ENCODE peak calls at places on chromosomes 6 and 20, in six cellular contexts. O is AG08396; W is activated CD4-positive, alpha-beta T cell treated with anti-CD3 and anti-CD28 coated beads, Interleukin-2, amount 50 U/mL, for 24 hours; U is endodermal cell; D is SIG-M5; G is SW 1271. E is an unnamed sample.

GRCh38 chr20:35503841-35504460 is 25.5 kb downstream of the C20orf173 start:
- DNase-seq in D (no peak), U (no peak), O (no peak), G (no peak), W (no peak), E (no peak)

GRCh38 chr6:125584468-125584939 is 164.9 kb upstream of the HEY2 start:
- DNase-seq in G (no peak), O (no peak), U (peak; percentile 93), D (no peak), W (no peak), E (peak; percentile 51)

GRCh38 chr20:6044102-6044501 is 9.8 kb downstream of the LRRN4 start:
- DNase-seq in O (no peak), G (no peak), W (no peak), D (no peak), U (peak; percentile 83), E (no peak)

GRCh38 chr6:149210376-149210775 is 107.1 kb upstream of the TAB2 start:
- DNase-seq in D (no peak), U (no peak), G (no peak), O (peak; percentile 35), W (no peak), E (peak; percentile 75)

GRCh38 chr6:100446922-100447899 is 17.5 kb downstream of the SIM1 start:
- DNase-seq in W (no peak), U (peak; percentile 64), D (no peak), O (no peak), G (no peak), E (no peak)

GRCh38 chr20:23093613-23094012 is 7.5 kb upstream of the CD93 start:
- DNase-seq in G (no peak), O (no peak), W (no peak), D (no peak), U (no peak), E (no peak)

GRCh38 chr20:11352041-11352440 is 565.7 kb upstream of the BTBD3 start:
- DNase-seq in O (no peak), G (no peak), W (no peak), D (no peak), U (no peak), E (peak; percentile 13)

GRCh38 chr6:53347921-53348435 is 772 bp downstream of the ELOVL5 start:
- DNase-seq in W (no peak), U (peak; percentile 90), D (no peak), O (peak; percentile 74), G (peak; percentile 36), E (peak; percentile 81)

GRCh38 chr6:32148722-32149576 is 2.8 kb downstream of the PRRT1 start:
- DNase-seq in U (peak; percentile 94), O (no peak), G (no peak), W (peak; percentile 58), D (no peak), E (no peak)

GRCh38 chr6:156804402-156804801 is 27.2 kb downstream of the ARID1B start:
- DNase-seq in O (no peak), G (no peak), D (no peak), W (peak; percentile 20), U (no peak), E (no peak)

GRCh38 chr20:10020937-10021336 is 13.8 kb upstream of the ANKEF1 start:
- DNase-seq in O (no peak), D (no peak), U (no peak), W (no peak), G (no peak), E (no peak)

GRCh38 chr6:12404651-12405050 is 114.5 kb downstream of the EDN1 start:
- DNase-seq in O (no peak), D (no peak), W (no peak), U (no peak), G (no peak), E (no peak)

GRCh38 chr6:158142789-158143188 is 25.3 kb downstream of the SERAC1 start:
- DNase-seq in D (no peak), G (no peak), W (no peak), O (peak; percentile 42), U (no peak), E (no peak)

GRCh38 chr20:25324412-25324811 is 66.2 kb downstream of the ABHD12 start:
- DNase-seq in O (no peak), G (no peak), W (no peak), U (peak; percentile 38), D (peak; percentile 29), E (no peak)

GRCh38 chr20:62710886-62711702 is 2.5 kb downstream of the NTSR1 start:
- DNase-seq in W (no peak), D (peak; percentile 28), G (peak; percentile 9), U (no peak), O (peak; percentile 48), E (no peak)

GRCh38 chr20:45908086-45908485 is 3.9 kb downstream of the PLTP start:
- DNase-seq in W (no peak), O (no peak), G (no peak), U (no peak), D (no peak), E (no peak)

GRCh38 chr6:148520109-148520841 is 177.6 kb downstream of the SASH1 start:
- DNase-seq in O (no peak), U (no peak), W (no peak), G (no peak), D (no peak), E (no peak)

GRCh38 chr20:11902264-11902663 is 15.4 kb upstream of the BTBD3 start:
- DNase-seq in U (no peak), D (no peak), W (no peak), O (no peak), G (peak; percentile 25), E (no peak)

GRCh38 chr20:46965477-46965876 is 70.8 kb downstream of the EYA2 start:
- DNase-seq in G (no peak), W (no peak), U (no peak), O (no peak), D (no peak), E (no peak)

GRCh38 chr6:40587240-40588069 is at the start of gene LRFN2:
- DNase-seq in U (peak; percentile 95), D (no peak), O (peak; percentile 89), W (peak; percentile 50), G (peak; percentile 61), E (peak; percentile 74)

GRCh38 chr6:43936476-43936875 is 166.5 kb downstream of the VEGFA start:
- DNase-seq in G (no peak), U (peak; percentile 67), W (no peak), O (no peak), D (no peak), E (no peak)

GRCh38 chr20:40008177-40008576 is 680.9 kb downstream of the MAFB start:
- DNase-seq in G (no peak), W (no peak), U (no peak), O (no peak), D (no peak), E (no peak)

GRCh38 chr20:63580796-63581461 is 6.9 kb upstream of the HELZ2 start:
- DNase-seq in U (peak; percentile 67), D (no peak), G (peak; percentile 21), O (no peak), W (peak; percentile 59), E (no peak)

GRCh38 chr6:119303164-119303887 is 46.2 kb downstream of the MAN1A1 start:
- DNase-seq in O (no peak), G (no peak), W (no peak), D (no peak), U (no peak), E (no peak)

GRCh38 chr20:33252460-33252859 is 16.7 kb downstream of the BPIFA1 start:
- DNase-seq in O (no peak), U (no peak), W (no peak), G (no peak), D (no peak), E (no peak)

GRCh38 chr6:148814082-148814790 is 67.4 kb downstream of the UST start:
- DNase-seq in D (no peak), W (no peak), U (no peak), O (no peak), G (no peak), E (peak; percentile 25)

GRCh38 chr20:18985551-18985950 is 172.0 kb downstream of the SCP2D1 start:
- DNase-seq in U (no peak), W (no peak), G (no peak), O (no peak), D (no peak), E (no peak)

GRCh38 chr6:108582618-108583017 is 21.9 kb downstream of the FOXO3 start:
- DNase-seq in O (no peak), G (no peak), D (no peak), U (no peak), W (no peak), E (no peak)

GRCh38 chr6:33995046-33995872 is 150.6 kb downstream of the GRM4 start:
- DNase-seq in U (peak; percentile 58), G (no peak), W (no peak), D (no peak), O (no peak), E (no peak)

GRCh38 chr6:2915150-2915549 is 12.0 kb upstream of the SERPINB9 start:
- DNase-seq in G (no peak), D (no peak), U (peak; percentile 43), W (no peak), O (no peak), E (peak; percentile 8)

GRCh38 chr6:37170273-37171140 is 555 bp downstream of the PIM1 start:
- DNase-seq in G (peak; percentile 42), O (peak; percentile 57), W (no peak), D (no peak), U (peak; percentile 81), E (peak; percentile 70)

GRCh38 chr6:97626586-97627441 is 343.8 kb upstream of the MMS22L start:
- DNase-seq in D (no peak), G (no peak), U (no peak), O (no peak), W (no peak), E (peak; percentile 10)

GRCh38 chr20:24608926-24609667 is 139.7 kb downstream of the SYNDIG1 start:
- DNase-seq in G (no peak), U (peak; percentile 25), O (no peak), W (no peak), D (no peak), E (no peak)

GRCh38 chr6:38435330-38435729 is 204.4 kb downstream of the BTBD9 start:
- DNase-seq in U (no peak), D (no peak), O (no peak), W (no peak), G (no peak), E (no peak)

GRCh38 chr6:14337157-14337556 is 219.6 kb downstream of the CD83 start:
- DNase-seq in D (peak; percentile 84), O (no peak), W (no peak), G (no peak), U (no peak), E (no peak)

GRCh38 chr20:34979366-34980153 is 23.9 kb downstream of the MYH7B start:
- DNase-seq in W (no peak), O (no peak), U (peak; percentile 97), D (no peak), G (no peak), E (no peak)

GRCh38 chr20:60970601-60971000 is 281.5 kb upstream of the CDH4 start:
- DNase-seq in U (peak; percentile 32), W (no peak), G (no peak), D (no peak), O (no peak), E (no peak)

E was measured in SJSA1.